ENCODE peak calls at places on chromosomes 13 and 19, in seven cellular contexts. I is mammary epithelial cell, T is WERI-Rb-1, V is transverse colon, M is tibial artery, N is MG63, X is fibroblast of lung. Z is an unnamed sample. For H3K36me3 and H3K27me3, the result is how much of the 10 kb centered on the place peaks cover.

GRCh38 chr19:13849277-13849676 is 27.7 kb upstream of the NANOS3 start:
- DNase-seq in I (no peak), T (no peak), V (no peak), M (no peak), N (no peak), X (no peak), Z (peak)

GRCh38 chr13:30619731-30620130 is 2.0 kb downstream of the USPL1 start:
- DNase-seq in I (no peak), T (no peak), V (no peak), M (no peak), N (no peak), X (no peak), Z (no peak)

GRCh38 chr13:77219401-77219800 is 107.5 kb downstream of the MYCBP2 start:
- DNase-seq in I (no peak), T (no peak), V (no peak), M (no peak), N (no peak), X (no peak), Z (no peak)

GRCh38 chr19:56120371-56121179 is 520 bp downstream of the ZNF787 start:
- DNase-seq in I (peak), T (peak), V (peak), M (peak), N (peak), X (peak), Z (peak)

GRCh38 chr13:49528161-49528560 is 32.4 kb downstream of the PHF11 start:
- DNase-seq in I (no peak), T (no peak), V (no peak), M (no peak), N (no peak), X (no peak), Z (no peak)

GRCh38 chr13:26759907-26760834 is at the start of gene GPR12:
- DNase-seq in I (no peak), T (peak), V (no peak), M (no peak), N (peak), X (peak), Z (peak)

GRCh38 chr13:90800082-90800746 is 547.3 kb upstream of the MIR17HG start:
- DNase-seq in I (no peak), T (no peak), V (peak), M (peak), N (no peak), X (no peak), Z (no peak)

GRCh38 chr13:42865703-42866102 is 84.3 kb downstream of the FAM216B start:
- DNase-seq in I (no peak), T (no peak), V (no peak), M (no peak), N (no peak), X (no peak), Z (no peak)

GRCh38 chr19:34180273-34180672 is 8.0 kb downstream of the LSM14A start:
- DNase-seq in I (no peak), T (no peak), V (no peak), M (no peak), N (no peak), X (no peak), Z (no peak)

GRCh38 chr13:111323950-111324651 is 3.7 kb downstream of the TEX29 start:
- DNase-seq in I (no peak), T (no peak), V (no peak), M (peak), N (no peak), X (no peak), Z (peak)

GRCh38 chr13:39263033-39263432 is 224.8 kb downstream of the NHLRC3 start:
- DNase-seq in I (peak), T (peak), V (peak), M (peak), N (peak), X (peak), Z (peak)

GRCh38 chr19:13427273-13428051 is 78.8 kb downstream of the CACNA1A start:
- DNase-seq in I (no peak), T (no peak), V (no peak), M (no peak), N (no peak), X (no peak), Z (no peak)

GRCh38 chr13:84609716-84610115 is 727.4 kb upstream of the SLITRK1 start:
- DNase-seq in I (peak), T (no peak), V (no peak), M (no peak), N (no peak), X (peak), Z (no peak)

GRCh38 chr13:50156140-50156539 is 140.9 kb downstream of the KCNRG start:
- DNase-seq in I (peak), T (no peak), V (no peak), M (no peak), N (peak), X (peak), Z (no peak)

GRCh38 chr13:43905435-43906031 is 25.8 kb downstream of the LACC1 start:
- DNase-seq in I (peak), T (peak), V (no peak), M (peak), N (no peak), X (peak), Z (peak)

GRCh38 chr19:31340059-31341025 is 8.9 kb downstream of the TSHZ3 start:
- DNase-seq in I (peak), T (no peak), V (no peak), M (no peak), N (no peak), X (peak), Z (peak)

GRCh38 chr13:69856331-69856730 is 251.3 kb upstream of the ATXN8OS start:
- DNase-seq in I (no peak), T (no peak), V (no peak), M (no peak), N (no peak), X (peak), Z (no peak)

GRCh38 chr19:31448221-31448657 is 99.0 kb upstream of the TSHZ3 start:
- DNase-seq in I (peak), T (no peak), V (peak), M (peak), N (peak), X (peak), Z (no peak)

GRCh38 chr19:17706750-17707181 is 12.5 kb upstream of the MAP1S start:
- DNase-seq in I (no peak), T (no peak), V (no peak), M (no peak), N (peak), X (peak), Z (peak)

GRCh38 chr19:46381746-46382345 is 31.5 kb downstream of the CCDC8 start:
- DNase-seq in I (no peak), T (no peak), V (no peak), M (no peak), N (no peak), X (no peak), Z (no peak)
- H3K36me3 ChIP-seq in I (under half), T (half or more), V (under half), M (half or more), N (half or more), X (under half), Z (under half)

DNA sequence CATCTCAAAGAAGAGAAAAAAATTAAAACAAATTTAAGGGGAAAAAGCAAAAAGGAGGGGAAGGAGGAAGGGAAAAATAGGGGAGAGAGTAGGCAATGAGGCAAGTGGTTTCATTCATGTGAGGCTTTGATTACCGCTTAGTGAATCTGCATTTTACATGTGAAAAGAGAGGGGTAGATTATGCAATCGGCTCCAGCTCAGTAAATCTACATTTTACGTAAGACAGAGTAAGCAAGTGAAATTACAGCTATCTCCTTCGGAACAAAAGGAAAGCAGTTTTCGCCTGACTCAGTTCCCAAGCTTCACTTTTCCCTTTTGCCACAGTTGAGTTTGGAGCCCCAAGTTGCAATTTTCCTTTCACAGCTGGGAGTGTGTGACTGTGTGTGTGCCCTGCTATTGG is 16.0 kb upstream of the OLFM2 start:
- DNase-seq in I (no peak), T (no peak), V (no peak), M (no peak), N (no peak), X (no peak), Z (peak)
- H3K4me3 ChIP-seq in I (no peak), T (no peak), V (no peak), M (no peak), N (no peak), X (no peak), Z (no peak)

DNA sequence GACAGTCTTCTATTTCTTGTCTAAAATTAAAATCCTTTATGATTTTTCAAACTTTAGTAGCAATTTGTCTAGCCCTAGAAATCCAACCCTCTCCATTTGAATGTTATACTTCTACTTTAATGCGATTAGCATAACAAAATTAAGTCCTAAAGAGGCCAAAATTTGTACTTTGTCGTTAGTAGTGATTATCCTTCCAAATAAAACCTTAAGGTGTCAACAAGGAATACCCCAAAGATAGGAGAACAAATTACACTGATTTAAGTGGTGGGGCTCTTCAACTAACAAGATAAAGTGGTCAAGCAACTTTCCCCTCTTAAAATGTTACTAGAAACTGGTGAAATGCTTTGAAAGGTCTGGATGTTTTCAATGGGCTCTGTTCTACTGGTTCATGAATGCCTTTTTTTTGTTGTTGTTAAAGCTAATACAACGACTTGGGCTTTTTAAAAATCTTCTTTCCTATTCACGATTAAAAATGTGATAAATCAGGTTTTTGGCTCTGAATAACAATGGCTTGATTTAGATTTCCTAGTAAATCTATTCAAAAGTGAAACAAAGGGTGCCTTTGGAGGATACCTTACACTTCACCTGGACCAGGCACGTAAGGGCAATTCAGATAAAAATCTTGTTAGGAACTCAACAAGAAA is 3.3 kb downstream of the SOX21 start:
- DNase-seq in I (no peak), T (no peak), V (no peak), M (no peak), N (no peak), X (no peak), Z (no peak)
- H3K27me3 ChIP-seq in I (half or more), T (half or more), V (half or more), M (half or more), N (half or more), X (half or more), Z (half or more)

DNA sequence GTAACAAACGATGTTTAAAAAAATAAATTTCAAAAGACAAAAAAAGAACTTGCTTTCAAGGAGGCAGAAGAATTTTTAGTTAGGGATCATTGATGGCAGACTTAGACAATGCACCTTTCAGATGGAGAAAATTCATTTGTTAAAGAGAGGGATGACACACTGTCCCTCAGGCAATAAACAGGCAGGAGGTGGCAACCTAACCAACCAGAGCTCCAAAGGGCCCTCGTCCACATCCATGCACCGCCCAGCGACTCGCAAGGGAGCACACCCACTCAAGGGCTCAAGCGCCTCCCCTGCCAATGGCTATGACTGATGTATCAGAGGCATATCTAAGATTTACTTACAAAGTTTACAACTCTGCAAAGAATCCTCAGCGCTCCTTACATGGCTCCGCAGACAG is 81.9 kb downstream of the TUBGCP3 start:
- DNase-seq in I (peak), T (no peak), V (no peak), M (no peak), N (no peak), X (no peak), Z (no peak)
- H3K36me3 ChIP-seq in I (under half), T (half or more), V (under half), M (half or more), N (under half), X (under half), Z (under half)

GRCh38 chr19:48635263-48635965 is 1.8 kb downstream of the DBP start:
- DNase-seq in I (no peak), T (peak), V (peak), M (peak), N (peak), X (no peak), Z (peak)

GRCh38 chr19:48633148-48634035 is 3.8 kb downstream of the DBP start:
- DNase-seq in I (no peak), T (peak), V (peak), M (no peak), N (peak), X (no peak), Z (peak)

GRCh38 chr19:48634424-48635262 is 2.5 kb downstream of the DBP start:
- DNase-seq in I (peak), T (peak), V (peak), M (peak), N (peak), X (peak), Z (peak)

GRCh38 chr19:48632692-48633147 is 4.5 kb downstream of the DBP start:
- DNase-seq in I (peak), T (no peak), V (no peak), M (no peak), N (peak), X (peak), Z (no peak)

DNA sequence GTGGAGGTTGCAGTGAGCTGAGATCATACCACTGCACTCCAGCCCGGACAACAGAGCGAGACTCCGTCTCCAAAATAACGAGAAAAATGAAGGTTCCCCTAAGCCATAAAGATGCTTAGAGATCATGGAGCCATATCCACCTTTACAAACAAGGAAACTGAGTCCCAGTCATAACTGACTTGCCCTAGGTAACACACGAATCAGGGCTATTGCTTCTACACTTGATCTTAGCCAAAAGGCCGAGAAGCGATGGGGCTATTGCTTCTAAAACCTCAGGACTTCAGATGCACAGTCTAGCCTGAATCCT is 3.2 kb downstream of the DBP start:
- DNase-seq in I (no peak), T (no peak), V (no peak), M (no peak), N (no peak), X (no peak), Z (no peak)
- H3K4me3 ChIP-seq in I (no peak), T (peak), V (peak), M (peak), N (peak), X (peak), Z (peak)

GRCh38 chr13:35475960-35476943 is at the start of gene MAB21L1:
- DNase-seq in I (peak), T (peak), V (peak), M (peak), N (peak), X (peak), Z (peak)
- H3K27me3 ChIP-seq in I (under half), T (under half), V (half or more), M (under half), N (under half), X (under half), Z (half or more)

DNA sequence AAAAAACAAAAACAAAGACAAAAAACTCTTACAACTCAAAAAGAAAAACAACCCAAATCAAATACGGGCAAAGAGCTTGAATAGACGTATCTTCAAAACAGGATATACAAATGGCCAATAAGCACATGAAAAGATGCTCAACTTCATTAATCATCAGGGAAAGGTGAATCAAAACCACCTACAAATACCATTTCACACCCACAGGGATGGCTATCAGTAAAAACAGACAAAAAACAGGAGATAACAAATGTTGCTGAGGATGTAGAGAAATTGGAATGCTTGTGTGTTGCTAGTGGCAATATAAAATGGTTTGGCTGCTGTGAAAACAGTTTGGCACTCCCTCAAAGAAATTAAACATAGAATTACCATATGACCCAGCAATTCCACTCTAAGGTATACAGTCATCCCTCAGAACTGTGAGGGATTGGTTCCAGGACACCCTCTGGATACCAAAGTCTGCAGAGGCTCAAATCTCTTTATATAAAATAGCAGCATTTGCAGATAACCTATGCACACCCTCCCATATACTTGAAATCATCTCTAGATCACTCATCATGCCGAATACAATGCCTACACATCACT is 29.7 kb downstream of the MLLT1 start:
- DNase-seq in I (peak), T (no peak), V (no peak), M (no peak), N (peak), X (peak), Z (no peak)
- H3K36me3 ChIP-seq in I (under half), T (half or more), V (under half), M (under half), N (under half), X (under half), Z (under half)

GRCh38 chr19:4326215-4326836 is 12.3 kb downstream of the STAP2 start:
- DNase-seq in I (no peak), T (no peak), V (no peak), M (no peak), N (no peak), X (no peak), Z (no peak)

GRCh38 chr19:4326837-4327251 is 11.8 kb downstream of the STAP2 start:
- DNase-seq in I (no peak), T (no peak), V (no peak), M (no peak), N (no peak), X (no peak), Z (peak)

GRCh38 chr19:4328243-4328990 is 10.2 kb downstream of the STAP2 start:
- DNase-seq in I (no peak), T (peak), V (peak), M (peak), N (peak), X (peak), Z (peak)

GRCh38 chr19:4327252-4327876 is 11.3 kb downstream of the STAP2 start:
- DNase-seq in I (no peak), T (no peak), V (peak), M (peak), N (peak), X (peak), Z (peak)

DNA sequence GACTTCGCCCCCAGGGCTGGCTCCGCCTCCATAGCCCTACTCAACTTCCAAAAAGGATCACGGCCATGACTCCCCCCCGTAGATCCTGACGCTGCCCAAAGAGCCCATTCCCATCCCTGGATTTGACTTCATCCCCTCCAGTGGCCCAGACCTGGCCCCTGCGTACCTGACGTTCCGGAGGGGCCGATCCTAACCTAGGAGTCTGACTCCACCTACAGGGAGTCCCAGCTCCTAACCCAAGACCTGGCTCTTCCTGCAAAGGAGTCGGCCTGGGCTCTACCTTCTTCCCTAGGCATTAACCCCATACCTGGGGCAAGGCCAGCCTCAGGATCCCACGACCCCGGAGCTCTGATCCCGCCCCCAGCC is 10.8 kb downstream of the STAP2 start:
- DNase-seq in I (no peak), T (no peak), V (no peak), M (no peak), N (no peak), X (no peak), Z (no peak)
- H3K4me3 ChIP-seq in I (no peak), T (no peak), V (peak), M (no peak), N (no peak), X (peak), Z (peak)

GRCh38 chr19:39514840-39515550 is at the start of gene SELENOV:
- DNase-seq in I (no peak), T (no peak), V (no peak), M (no peak), N (no peak), X (no peak), Z (peak)

GRCh38 chr19:39516270-39516669 is 1.3 kb downstream of the SELENOV start:
- DNase-seq in I (no peak), T (no peak), V (no peak), M (no peak), N (no peak), X (no peak), Z (no peak)

GRCh38 chr19:39517432-39517831 is 2.5 kb downstream of the SELENOV start:
- DNase-seq in I (no peak), T (no peak), V (no peak), M (no peak), N (no peak), X (no peak), Z (no peak)

GRCh38 chr19:39512964-39513363 is 2.0 kb upstream of the SELENOV start:
- DNase-seq in I (no peak), T (no peak), V (no peak), M (no peak), N (no peak), X (no peak), Z (no peak)

GRCh38 chr19:39515551-39516191 is 732 bp downstream of the SELENOV start:
- DNase-seq in I (no peak), T (no peak), V (no peak), M (no peak), N (no peak), X (no peak), Z (peak)
- H3K27me3 ChIP-seq in I (under half), T (under half), V (half or more), M (half or more), N (under half), X (under half), Z (under half)

GRCh38 chr19:10985502-10985901 is 24.7 kb downstream of the SMARCA4 start:
- DNase-seq in I (no peak), T (no peak), V (no peak), M (no peak), N (no peak), X (no peak), Z (peak)
- H3K36me3 ChIP-seq in I (under half), T (half or more), V (under half), M (half or more), N (half or more), X (under half), Z (under half)

Z was measured in H7.